ENCODE peak calls at places on chromosomes 6 and 20, in four cellular contexts. Y is BE2C, D is upper lobe of right lung, X is pancreas. U is an unnamed sample.

GRCh38 chr20:45940469-45940868 is 6.0 kb downstream of the PCIF1 start:
- DNase-seq in D (no peak), X (no peak), Y (no peak), U (no peak)

GRCh38 chr20:20551409-20551808 is 161.0 kb downstream of the RALGAPA2 start:
- DNase-seq in D (no peak), Y (no peak), X (no peak), U (no peak)

GRCh38 chr20:57211949-57212889 is 54.2 kb downstream of the BMP7 start:
- DNase-seq in D (no peak), Y (no peak), X (peak), U (no peak)

GRCh38 chr6:72411872-72412708 is 209.8 kb upstream of the KCNQ5 start:
- DNase-seq in X (peak), D (peak), Y (peak), U (peak)

GRCh38 chr6:166605752-166606151 is 19.3 kb upstream of the RAMACL start:
- DNase-seq in D (no peak), X (no peak), Y (no peak), U (no peak)

GRCh38 chr20:25686081-25687077 is 10.3 kb downstream of the ZNF337 start:
- DNase-seq in X (no peak), Y (no peak), D (no peak), U (no peak)

GRCh38 chr20:1830240-1830639 is 65.0 kb upstream of the SIRPA start:
- DNase-seq in X (peak), D (no peak), Y (peak), U (no peak)

GRCh38 chr6:89118931-89119330 is 1.1 kb upstream of the SRSF12 start:
- DNase-seq in D (no peak), Y (no peak), X (no peak), U (no peak)

GRCh38 chr20:46557231-46557956 is 6.9 kb upstream of the OCSTAMP start:
- DNase-seq in X (no peak), D (no peak), Y (no peak), U (no peak)

GRCh38 chr20:52279667-52280180 is 88.1 kb upstream of the ZFP64 start:
- DNase-seq in X (no peak), D (no peak), Y (no peak), U (no peak)

GRCh38 chr20:20139403-20139802 is 87.1 kb downstream of the CFAP61 start:
- DNase-seq in D (no peak), X (no peak), Y (no peak), U (no peak)

GRCh38 chr6:144095134-144096002 is at the start of gene SF3B5:
- DNase-seq in Y (peak), X (peak), D (peak), U (peak)

GRCh38 chr20:58646703-58647102 is 4.4 kb upstream of the STX16 start:
- DNase-seq in D (no peak), X (no peak), Y (no peak), U (no peak)

GRCh38 chr6:56838016-56838555 is 116.8 kb upstream of the BEND6 start:
- DNase-seq in Y (no peak), X (no peak), D (no peak), U (no peak)

GRCh38 chr6:91476000-91476399 is 889.1 kb upstream of the MAP3K7 start:
- DNase-seq in Y (peak), D (no peak), X (peak), U (no peak)

GRCh38 chr6:22343864-22344263 is 47.0 kb upstream of the PRL start:
- DNase-seq in D (no peak), X (no peak), Y (no peak), U (no peak)

GRCh38 chr6:150004101-150004782 is 21.1 kb downstream of the RAET1L start:
- DNase-seq in Y (no peak), X (no peak), D (no peak), U (no peak)

GRCh38 chr20:40449974-40450616 is 238.9 kb downstream of the MAFB start:
- DNase-seq in X (no peak), D (no peak), Y (no peak), U (no peak)

GRCh38 chr6:44269921-44270525 is at the start of gene TMEM151B:
- DNase-seq in Y (no peak), X (no peak), D (no peak), U (no peak)

GRCh38 chr6:82744286-82745015 is 321.2 kb downstream of the UBE3D start:
- DNase-seq in Y (no peak), D (no peak), X (no peak), U (no peak)

GRCh38 chr6:105045546-105045945 is 88.6 kb downstream of the LIN28B start:
- DNase-seq in Y (no peak), X (no peak), D (no peak), U (no peak)

GRCh38 chr6:41025966-41026365 is 13.1 kb downstream of the UNC5CL start:
- DNase-seq in D (no peak), Y (no peak), X (no peak), U (no peak)

GRCh38 chr20:38167851-38168760 is 3.0 kb upstream of the TGM2 start:
- DNase-seq in D (peak), Y (no peak), X (no peak), U (no peak)

GRCh38 chr6:67393356-67393755 is 1241.7 kb upstream of the ADGRB3 start:
- DNase-seq in X (no peak), D (no peak), Y (peak), U (no peak)

GRCh38 chr6:80437186-80437585 is 330.7 kb downstream of the BCKDHB start:
- DNase-seq in X (no peak), D (no peak), Y (no peak), U (no peak)

GRCh38 chr6:96907498-96907897 is 9.8 kb upstream of the NDUFAF4 start:
- DNase-seq in Y (no peak), D (no peak), X (no peak), U (no peak)

GRCh38 chr20:58690851-58691250 is 1.7 kb upstream of the NPEPL1 start:
- DNase-seq in D (no peak), X (no peak), Y (no peak), U (no peak)

GRCh38 chr6:56381852-56382251 is 134.5 kb upstream of the COL21A1 start:
- DNase-seq in X (no peak), Y (no peak), D (no peak), U (no peak)

GRCh38 chr6:146701632-146702031 is 102.9 kb downstream of the ADGB start:
- DNase-seq in X (no peak), D (no peak), Y (no peak), U (no peak)

GRCh38 chr6:146700078-146700686 is 101.4 kb downstream of the ADGB start:
- DNase-seq in X (peak), D (no peak), Y (peak), U (no peak)

GRCh38 chr6:146693342-146693741 is 94.6 kb downstream of the ADGB start:
- DNase-seq in D (no peak), Y (no peak), X (no peak), U (no peak)

GRCh38 chr6:146697921-146698320 is 99.1 kb downstream of the ADGB start:
- DNase-seq in Y (no peak), D (no peak), X (no peak), U (no peak)
- TF ChIP-seq CTCF in Y (no peak), D (no peak), X (no peak), U (no peak)

GRCh38 chr20:6956574-6956973 is 189.1 kb downstream of the BMP2 start:
- DNase-seq in D (no peak), X (no peak), Y (no peak), U (no peak)
- TF ChIP-seq CTCF in D (no peak), X (no peak), Y (no peak), U (no peak)

DNA sequence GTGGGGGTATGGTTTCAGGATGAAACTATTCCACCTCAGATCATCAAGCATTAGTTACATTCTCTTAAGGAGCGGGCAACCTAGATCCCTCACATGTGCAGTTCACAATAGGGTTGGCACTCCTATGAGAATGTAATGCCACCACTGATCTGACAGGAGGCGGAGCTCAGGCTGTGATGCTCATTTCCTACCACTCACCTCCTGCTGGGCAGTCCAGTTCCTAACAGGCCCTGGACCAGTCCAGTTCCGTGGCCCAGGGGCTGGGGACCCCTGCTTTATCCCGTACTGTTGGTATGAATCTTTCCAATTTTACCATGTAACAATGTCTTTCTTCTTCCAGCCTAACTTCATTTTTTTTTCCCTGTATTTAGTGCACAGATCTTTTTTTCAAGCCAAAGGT is 94.9 kb downstream of the OGFRL1 start:
- DNase-seq in D (no peak), Y (peak), X (no peak), U (no peak)
- TF ChIP-seq CTCF in D (no peak), Y (no peak), X (no peak), U (no peak)

GRCh38 chr20:62688855-62689460 is 19.7 kb upstream of the NTSR1 start:
- DNase-seq in X (no peak), D (no peak), Y (no peak), U (no peak)
- TF ChIP-seq CTCF in X (no peak), D (no peak), Y (peak), U (no peak)

GRCh38 chr6:10478187-10479040 is 42.7 kb upstream of the GCNT2 start:
- DNase-seq in Y (no peak), X (no peak), D (no peak), U (no peak)
- TF ChIP-seq CTCF in Y (peak), X (peak), D (peak), U (peak)

GRCh38 chr6:116663308-116663707 is 5.3 kb downstream of the ZUP1 start:
- DNase-seq in D (no peak), Y (no peak), X (no peak), U (no peak)

GRCh38 chr6:116665464-116665863 is 3.1 kb downstream of the ZUP1 start:
- DNase-seq in X (no peak), Y (no peak), D (no peak), U (no peak)

GRCh38 chr6:116666869-116667268 is 1.7 kb downstream of the ZUP1 start:
- DNase-seq in X (no peak), D (no peak), Y (no peak), U (no peak)

GRCh38 chr6:116672306-116672705 is 3.7 kb upstream of the ZUP1 start:
- DNase-seq in X (no peak), Y (no peak), D (no peak), U (no peak)

GRCh38 chr6:116667620-116668019 is 946 bp downstream of the ZUP1 start:
- DNase-seq in Y (no peak), D (no peak), X (no peak), U (no peak)
- TF ChIP-seq CTCF in Y (no peak), D (no peak), X (no peak), U (no peak)

DNA sequence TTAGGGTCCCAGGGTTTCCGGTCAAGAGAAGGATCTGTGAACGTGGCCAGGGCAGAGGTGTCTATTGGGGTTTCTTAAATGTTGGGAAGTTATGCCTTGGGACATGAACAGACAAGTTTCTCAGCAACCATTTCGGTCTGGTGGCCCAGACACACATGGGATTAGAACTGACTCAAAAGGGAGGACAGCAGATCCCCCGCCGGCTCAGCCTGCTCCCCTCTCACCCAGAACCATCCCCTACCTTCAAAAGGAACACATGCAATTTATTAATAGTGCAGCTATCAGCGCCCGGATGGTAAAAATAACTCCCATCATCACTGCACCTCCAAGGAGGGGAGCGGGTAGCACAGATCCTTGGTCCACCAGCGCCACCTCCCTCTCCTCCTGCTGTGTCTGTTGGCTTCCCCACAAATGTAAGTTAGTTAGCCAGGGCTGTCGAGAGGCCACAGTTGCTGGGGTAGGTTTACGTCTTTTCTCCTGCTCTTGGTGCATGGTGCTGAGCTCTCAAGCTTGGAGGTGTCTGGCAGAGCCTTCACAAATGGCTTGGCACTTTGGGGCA is 77.1 kb downstream of the TRAM2 start:
- DNase-seq in Y (no peak), D (no peak), X (no peak), U (no peak)
- TF ChIP-seq CTCF in Y (no peak), D (no peak), X (no peak), U (no peak)

DNA sequence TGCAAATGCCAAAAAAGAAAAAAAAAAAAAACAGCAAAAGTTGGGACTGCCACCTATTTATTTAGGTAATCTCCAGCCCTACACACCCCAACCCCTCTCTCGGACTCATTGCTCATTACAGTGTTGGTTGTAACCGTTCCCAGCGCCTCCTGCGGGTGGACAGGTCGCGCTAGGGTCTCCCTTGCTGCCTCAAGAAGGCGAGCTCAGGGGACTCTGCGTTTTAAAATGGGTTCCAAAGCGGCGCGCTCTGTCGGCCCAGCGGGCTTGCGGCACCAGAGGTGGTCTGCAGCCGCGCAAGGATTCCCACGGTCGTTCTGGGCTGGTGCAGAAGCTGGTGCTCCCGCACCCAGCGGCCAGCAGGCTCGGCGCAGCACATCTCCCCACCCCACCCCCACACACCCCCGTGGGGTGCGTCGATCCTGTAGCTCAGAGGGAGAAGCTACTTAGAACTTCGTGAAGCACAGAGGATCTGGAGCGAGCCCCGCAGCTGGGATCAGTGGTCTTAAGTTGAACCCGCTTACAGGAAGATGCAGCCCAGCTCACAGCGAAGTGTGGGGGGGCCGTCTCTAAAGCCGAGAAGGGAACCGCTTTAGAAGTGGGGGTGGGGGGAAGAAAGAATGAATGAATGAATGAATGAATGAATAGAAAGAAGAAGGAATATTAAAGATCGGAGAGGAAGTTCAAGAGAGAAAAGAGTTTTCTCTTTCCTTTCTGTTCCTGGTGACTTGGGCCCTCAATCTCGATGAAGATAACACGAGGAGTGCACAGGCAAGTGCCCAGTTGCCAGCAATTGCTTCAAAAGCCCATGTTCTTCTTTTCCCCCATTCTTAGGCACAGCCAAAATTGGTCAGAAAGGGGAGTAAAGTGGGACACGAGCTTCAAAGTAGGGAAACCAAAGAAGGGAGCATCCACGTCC is 766 bp downstream of the TFAP2A start:
- DNase-seq in D (no peak), X (no peak), Y (no peak), U (no peak)
- TF ChIP-seq CTCF in D (no peak), X (no peak), Y (no peak), U (no peak)

GRCh38 chr6:35687658-35688604 is 784 bp downstream of the FKBP5 start:
- DNase-seq in Y (peak), D (peak), X (peak), U (peak)
- TF ChIP-seq CTCF in Y (no peak), D (no peak), X (no peak), U (no peak)

DNA sequence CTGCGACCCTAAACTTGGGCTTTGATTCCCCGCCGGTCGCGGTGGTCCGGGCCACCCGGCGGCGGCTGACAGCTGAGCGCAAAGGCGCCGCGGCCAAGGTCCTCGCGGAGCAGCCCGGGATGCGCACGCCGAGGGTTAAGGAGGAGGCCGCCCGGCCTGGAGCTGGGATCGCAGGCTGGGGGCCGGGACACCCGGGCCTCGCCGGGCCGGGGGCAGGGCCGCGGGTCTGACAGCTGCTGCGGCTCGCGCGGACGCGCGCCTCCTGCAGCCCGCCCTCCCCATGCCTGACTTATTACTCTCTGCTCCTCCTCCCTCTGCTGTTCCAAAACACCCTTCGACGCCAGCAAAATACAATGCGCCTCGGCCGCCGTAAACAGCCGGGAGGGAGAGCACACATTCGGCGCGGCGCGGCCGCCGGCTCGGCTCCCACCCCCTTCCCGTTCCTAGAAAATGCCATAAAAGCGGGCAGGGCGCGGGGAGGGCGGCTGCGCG is 743 bp downstream of the BACH2 start:
- DNase-seq in Y (peak), D (peak), X (peak), U (peak)
- TF ChIP-seq CTCF in Y (no peak), D (no peak), X (no peak), U (no peak)